ENCODE peak calls at places on chromosomes 16 and 17, in ten cellular contexts. One of them, this sample, is unnamed.

GRCh38 chr17:9928601-9929341 is 23.7 kb upstream of the RCVRN start:
- DNase-seq in cardiac fibroblast: peak
- DNase-seq in nucleus accumbens: no peak
- DNase-seq in activated T-cell treated with anti-CD3 and anti-CD28 coated beads for 24 hours: no peak
- DNase-seq in GM03348: peak
- DNase-seq in RPMI7951: no peak
- DNase-seq in lung: no peak
- DNase-seq in EL: peak
- DNase-seq in heart left ventricle: no peak
- DNase-seq in activated CD4-positive, alpha-beta T cell treated with anti-CD3 and anti-CD28 coated beads, Interleukin-2, amount 50 U/mL, for 1 hour: no peak
- DNase-seq in this sample: peak

GRCh38 chr16:87951550-87952538 is 610 bp downstream of the BANP start:
- DNase-seq in cardiac fibroblast: peak
- DNase-seq in RPMI7951: no peak
- DNase-seq in nucleus accumbens: no peak
- DNase-seq in activated T-cell treated with anti-CD3 and anti-CD28 coated beads for 24 hours: no peak
- DNase-seq in GM03348: no peak
- DNase-seq in heart left ventricle: no peak
- DNase-seq in lung: no peak
- DNase-seq in EL: no peak
- DNase-seq in activated CD4-positive, alpha-beta T cell treated with anti-CD3 and anti-CD28 coated beads, Interleukin-2, amount 50 U/mL, for 1 hour: peak
- DNase-seq in this sample: no peak

GRCh38 chr17:64264891-64265290 is 1.8 kb upstream of the TEX2 start:
- DNase-seq in activated T-cell treated with anti-CD3 and anti-CD28 coated beads for 24 hours: no peak
- DNase-seq in RPMI7951: no peak
- DNase-seq in heart left ventricle: no peak
- DNase-seq in activated CD4-positive, alpha-beta T cell treated with anti-CD3 and anti-CD28 coated beads, Interleukin-2, amount 50 U/mL, for 1 hour: no peak
- DNase-seq in nucleus accumbens: no peak
- DNase-seq in cardiac fibroblast: no peak
- DNase-seq in lung: no peak
- DNase-seq in EL: no peak
- DNase-seq in GM03348: no peak
- DNase-seq in this sample: no peak

GRCh38 chr16:80500116-80500859 is 40.5 kb upstream of the DYNLRB2 start:
- DNase-seq in RPMI7951: no peak
- DNase-seq in EL: no peak
- DNase-seq in activated CD4-positive, alpha-beta T cell treated with anti-CD3 and anti-CD28 coated beads, Interleukin-2, amount 50 U/mL, for 1 hour: no peak
- DNase-seq in heart left ventricle: no peak
- DNase-seq in activated T-cell treated with anti-CD3 and anti-CD28 coated beads for 24 hours: no peak
- DNase-seq in lung: no peak
- DNase-seq in cardiac fibroblast: no peak
- DNase-seq in GM03348: no peak
- DNase-seq in nucleus accumbens: no peak
- DNase-seq in this sample: no peak

GRCh38 chr17:48611213-48611612 is 396 bp upstream of the HOXB7 start:
- DNase-seq in activated CD4-positive, alpha-beta T cell treated with anti-CD3 and anti-CD28 coated beads, Interleukin-2, amount 50 U/mL, for 1 hour: no peak
- DNase-seq in RPMI7951: peak
- DNase-seq in nucleus accumbens: no peak
- DNase-seq in GM03348: peak
- DNase-seq in lung: no peak
- DNase-seq in activated T-cell treated with anti-CD3 and anti-CD28 coated beads for 24 hours: no peak
- DNase-seq in EL: no peak
- DNase-seq in heart left ventricle: no peak
- DNase-seq in cardiac fibroblast: no peak
- DNase-seq in this sample: no peak

GRCh38 chr17:43723697-43724359 is 34.8 kb downstream of the SOST start:
- DNase-seq in lung: no peak
- DNase-seq in heart left ventricle: no peak
- DNase-seq in activated CD4-positive, alpha-beta T cell treated with anti-CD3 and anti-CD28 coated beads, Interleukin-2, amount 50 U/mL, for 1 hour: no peak
- DNase-seq in activated T-cell treated with anti-CD3 and anti-CD28 coated beads for 24 hours: no peak
- DNase-seq in nucleus accumbens: no peak
- DNase-seq in cardiac fibroblast: peak
- DNase-seq in EL: peak
- DNase-seq in RPMI7951: peak
- DNase-seq in GM03348: peak
- DNase-seq in this sample: no peak

GRCh38 chr17:38563362-38564253 is 42.1 kb downstream of the SRCIN1 start:
- DNase-seq in nucleus accumbens: no peak
- DNase-seq in activated CD4-positive, alpha-beta T cell treated with anti-CD3 and anti-CD28 coated beads, Interleukin-2, amount 50 U/mL, for 1 hour: no peak
- DNase-seq in heart left ventricle: no peak
- DNase-seq in GM03348: no peak
- DNase-seq in cardiac fibroblast: no peak
- DNase-seq in activated T-cell treated with anti-CD3 and anti-CD28 coated beads for 24 hours: no peak
- DNase-seq in lung: no peak
- DNase-seq in EL: no peak
- DNase-seq in RPMI7951: no peak
- DNase-seq in this sample: peak

GRCh38 chr17:65290041-65290440 is 152.9 kb downstream of the RGS9 start:
- DNase-seq in activated T-cell treated with anti-CD3 and anti-CD28 coated beads for 24 hours: no peak
- DNase-seq in lung: no peak
- DNase-seq in heart left ventricle: no peak
- DNase-seq in nucleus accumbens: no peak
- DNase-seq in activated CD4-positive, alpha-beta T cell treated with anti-CD3 and anti-CD28 coated beads, Interleukin-2, amount 50 U/mL, for 1 hour: no peak
- DNase-seq in RPMI7951: no peak
- DNase-seq in EL: no peak
- DNase-seq in GM03348: no peak
- DNase-seq in cardiac fibroblast: no peak
- DNase-seq in this sample: no peak

GRCh38 chr16:23229714-23230113 is 47.2 kb downstream of the SCNN1G start:
- DNase-seq in activated T-cell treated with anti-CD3 and anti-CD28 coated beads for 24 hours: no peak
- DNase-seq in lung: no peak
- DNase-seq in GM03348: no peak
- DNase-seq in RPMI7951: no peak
- DNase-seq in nucleus accumbens: no peak
- DNase-seq in heart left ventricle: no peak
- DNase-seq in activated CD4-positive, alpha-beta T cell treated with anti-CD3 and anti-CD28 coated beads, Interleukin-2, amount 50 U/mL, for 1 hour: no peak
- DNase-seq in cardiac fibroblast: no peak
- DNase-seq in EL: no peak
- DNase-seq in this sample: no peak

GRCh38 chr16:80725566-80726162 is 78.7 kb downstream of the CDYL2 start:
- DNase-seq in cardiac fibroblast: no peak
- DNase-seq in activated CD4-positive, alpha-beta T cell treated with anti-CD3 and anti-CD28 coated beads, Interleukin-2, amount 50 U/mL, for 1 hour: no peak
- DNase-seq in lung: no peak
- DNase-seq in nucleus accumbens: no peak
- DNase-seq in heart left ventricle: no peak
- DNase-seq in activated T-cell treated with anti-CD3 and anti-CD28 coated beads for 24 hours: no peak
- DNase-seq in EL: no peak
- DNase-seq in GM03348: no peak
- DNase-seq in RPMI7951: no peak
- DNase-seq in this sample: no peak

GRCh38 chr16:86211265-86211664 is 299.1 kb upstream of the FOXF1 start:
- DNase-seq in activated T-cell treated with anti-CD3 and anti-CD28 coated beads for 24 hours: no peak
- DNase-seq in EL: no peak
- DNase-seq in nucleus accumbens: no peak
- DNase-seq in lung: no peak
- DNase-seq in heart left ventricle: no peak
- DNase-seq in cardiac fibroblast: no peak
- DNase-seq in activated CD4-positive, alpha-beta T cell treated with anti-CD3 and anti-CD28 coated beads, Interleukin-2, amount 50 U/mL, for 1 hour: no peak
- DNase-seq in RPMI7951: no peak
- DNase-seq in GM03348: no peak
- DNase-seq in this sample: no peak

GRCh38 chr16:64738321-64738960 is 383.4 kb downstream of the CDH11 start:
- DNase-seq in cardiac fibroblast: peak
- DNase-seq in EL: peak
- DNase-seq in GM03348: peak
- DNase-seq in activated T-cell treated with anti-CD3 and anti-CD28 coated beads for 24 hours: no peak
- DNase-seq in nucleus accumbens: no peak
- DNase-seq in heart left ventricle: no peak
- DNase-seq in activated CD4-positive, alpha-beta T cell treated with anti-CD3 and anti-CD28 coated beads, Interleukin-2, amount 50 U/mL, for 1 hour: no peak
- DNase-seq in lung: no peak
- DNase-seq in RPMI7951: peak
- DNase-seq in this sample: no peak

GRCh38 chr17:79088266-79088996 is 13.8 kb downstream of the ENGASE start:
- DNase-seq in RPMI7951: no peak
- DNase-seq in nucleus accumbens: no peak
- DNase-seq in activated CD4-positive, alpha-beta T cell treated with anti-CD3 and anti-CD28 coated beads, Interleukin-2, amount 50 U/mL, for 1 hour: no peak
- DNase-seq in cardiac fibroblast: no peak
- DNase-seq in GM03348: no peak
- DNase-seq in lung: no peak
- DNase-seq in activated T-cell treated with anti-CD3 and anti-CD28 coated beads for 24 hours: no peak
- DNase-seq in heart left ventricle: no peak
- DNase-seq in EL: no peak
- DNase-seq in this sample: no peak

GRCh38 chr17:42107124-42107523 is 5.4 kb downstream of the DHX58 start:
- DNase-seq in heart left ventricle: no peak
- DNase-seq in nucleus accumbens: no peak
- DNase-seq in activated CD4-positive, alpha-beta T cell treated with anti-CD3 and anti-CD28 coated beads, Interleukin-2, amount 50 U/mL, for 1 hour: no peak
- DNase-seq in RPMI7951: no peak
- DNase-seq in GM03348: no peak
- DNase-seq in lung: no peak
- DNase-seq in cardiac fibroblast: no peak
- DNase-seq in EL: no peak
- DNase-seq in activated T-cell treated with anti-CD3 and anti-CD28 coated beads for 24 hours: no peak
- DNase-seq in this sample: no peak

GRCh38 chr16:85119333-85120005 is 7.2 kb upstream of the CIBAR2 start:
- DNase-seq in cardiac fibroblast: no peak
- DNase-seq in lung: no peak
- DNase-seq in GM03348: no peak
- DNase-seq in activated T-cell treated with anti-CD3 and anti-CD28 coated beads for 24 hours: no peak
- DNase-seq in EL: no peak
- DNase-seq in heart left ventricle: no peak
- DNase-seq in RPMI7951: no peak
- DNase-seq in nucleus accumbens: no peak
- DNase-seq in activated CD4-positive, alpha-beta T cell treated with anti-CD3 and anti-CD28 coated beads, Interleukin-2, amount 50 U/mL, for 1 hour: no peak
- DNase-seq in this sample: no peak

GRCh38 chr17:2965621-2966275 is 97.7 kb downstream of the OR1D5 start:
- DNase-seq in lung: no peak
- DNase-seq in EL: peak
- DNase-seq in nucleus accumbens: no peak
- DNase-seq in activated CD4-positive, alpha-beta T cell treated with anti-CD3 and anti-CD28 coated beads, Interleukin-2, amount 50 U/mL, for 1 hour: no peak
- DNase-seq in heart left ventricle: no peak
- DNase-seq in cardiac fibroblast: peak
- DNase-seq in GM03348: peak
- DNase-seq in RPMI7951: peak
- DNase-seq in activated T-cell treated with anti-CD3 and anti-CD28 coated beads for 24 hours: no peak
- DNase-seq in this sample: peak

GRCh38 chr17:41812176-41813038 is at the start of gene FKBP10:
- DNase-seq in cardiac fibroblast: peak
- DNase-seq in heart left ventricle: peak
- DNase-seq in nucleus accumbens: peak
- DNase-seq in activated CD4-positive, alpha-beta T cell treated with anti-CD3 and anti-CD28 coated beads, Interleukin-2, amount 50 U/mL, for 1 hour: peak
- DNase-seq in EL: peak
- DNase-seq in lung: no peak
- DNase-seq in RPMI7951: peak
- DNase-seq in activated T-cell treated with anti-CD3 and anti-CD28 coated beads for 24 hours: no peak
- DNase-seq in GM03348: peak
- DNase-seq in this sample: peak

GRCh38 chr16:5490499-5490898 is 392.9 kb upstream of the EEF2KMT start:
- DNase-seq in lung: no peak
- DNase-seq in heart left ventricle: no peak
- DNase-seq in EL: no peak
- DNase-seq in RPMI7951: no peak
- DNase-seq in nucleus accumbens: peak
- DNase-seq in activated T-cell treated with anti-CD3 and anti-CD28 coated beads for 24 hours: no peak
- DNase-seq in activated CD4-positive, alpha-beta T cell treated with anti-CD3 and anti-CD28 coated beads, Interleukin-2, amount 50 U/mL, for 1 hour: no peak
- DNase-seq in cardiac fibroblast: no peak
- DNase-seq in GM03348: no peak
- DNase-seq in this sample: peak

GRCh38 chr17:43768382-43768781 is 9.8 kb upstream of the SOST start:
- DNase-seq in heart left ventricle: peak
- DNase-seq in activated T-cell treated with anti-CD3 and anti-CD28 coated beads for 24 hours: no peak
- DNase-seq in activated CD4-positive, alpha-beta T cell treated with anti-CD3 and anti-CD28 coated beads, Interleukin-2, amount 50 U/mL, for 1 hour: no peak
- DNase-seq in nucleus accumbens: no peak
- DNase-seq in EL: no peak
- DNase-seq in lung: peak
- DNase-seq in cardiac fibroblast: no peak
- DNase-seq in GM03348: no peak
- DNase-seq in RPMI7951: no peak
- DNase-seq in this sample: no peak

GRCh38 chr16:27677300-27677699 is 127.4 kb downstream of the KATNIP start:
- DNase-seq in heart left ventricle: no peak
- DNase-seq in lung: no peak
- DNase-seq in EL: no peak
- DNase-seq in RPMI7951: no peak
- DNase-seq in activated T-cell treated with anti-CD3 and anti-CD28 coated beads for 24 hours: no peak
- DNase-seq in nucleus accumbens: no peak
- DNase-seq in activated CD4-positive, alpha-beta T cell treated with anti-CD3 and anti-CD28 coated beads, Interleukin-2, amount 50 U/mL, for 1 hour: no peak
- DNase-seq in cardiac fibroblast: no peak
- DNase-seq in GM03348: no peak
- DNase-seq in this sample: no peak

GRCh38 chr17:3845361-3845753 is 689 bp downstream of the NCBP3 start:
- DNase-seq in cardiac fibroblast: peak
- DNase-seq in activated CD4-positive, alpha-beta T cell treated with anti-CD3 and anti-CD28 coated beads, Interleukin-2, amount 50 U/mL, for 1 hour: peak
- DNase-seq in RPMI7951: peak
- DNase-seq in nucleus accumbens: no peak
- DNase-seq in lung: no peak
- DNase-seq in activated T-cell treated with anti-CD3 and anti-CD28 coated beads for 24 hours: peak
- DNase-seq in GM03348: peak
- DNase-seq in heart left ventricle: no peak
- DNase-seq in EL: peak
- DNase-seq in this sample: no peak

GRCh38 chr16:30921748-30922419 is 1.5 kb upstream of the FBXL19 start:
- DNase-seq in GM03348: peak
- DNase-seq in nucleus accumbens: peak
- DNase-seq in RPMI7951: peak
- DNase-seq in activated CD4-positive, alpha-beta T cell treated with anti-CD3 and anti-CD28 coated beads, Interleukin-2, amount 50 U/mL, for 1 hour: peak
- DNase-seq in lung: peak
- DNase-seq in cardiac fibroblast: peak
- DNase-seq in heart left ventricle: peak
- DNase-seq in activated T-cell treated with anti-CD3 and anti-CD28 coated beads for 24 hours: peak
- DNase-seq in EL: peak
- DNase-seq in this sample: peak

GRCh38 chr17:59751955-59752413 is 44.5 kb downstream of the VMP1 start:
- DNase-seq in EL: no peak
- DNase-seq in activated T-cell treated with anti-CD3 and anti-CD28 coated beads for 24 hours: no peak
- DNase-seq in RPMI7951: no peak
- DNase-seq in activated CD4-positive, alpha-beta T cell treated with anti-CD3 and anti-CD28 coated beads, Interleukin-2, amount 50 U/mL, for 1 hour: no peak
- DNase-seq in heart left ventricle: no peak
- DNase-seq in lung: no peak
- DNase-seq in nucleus accumbens: no peak
- DNase-seq in cardiac fibroblast: no peak
- DNase-seq in GM03348: no peak
- DNase-seq in this sample: no peak

GRCh38 chr17:229130-229944 is 47.9 kb upstream of the DOC2B start:
- DNase-seq in nucleus accumbens: no peak
- DNase-seq in GM03348: no peak
- DNase-seq in EL: peak
- DNase-seq in activated T-cell treated with anti-CD3 and anti-CD28 coated beads for 24 hours: no peak
- DNase-seq in heart left ventricle: no peak
- DNase-seq in cardiac fibroblast: no peak
- DNase-seq in activated CD4-positive, alpha-beta T cell treated with anti-CD3 and anti-CD28 coated beads, Interleukin-2, amount 50 U/mL, for 1 hour: no peak
- DNase-seq in lung: no peak
- DNase-seq in RPMI7951: no peak
- DNase-seq in this sample: no peak

GRCh38 chr17:67376509-67376891 is 581 bp upstream of the PITPNC1 start:
- DNase-seq in RPMI7951: peak
- DNase-seq in cardiac fibroblast: peak
- DNase-seq in lung: no peak
- DNase-seq in heart left ventricle: no peak
- DNase-seq in EL: peak
- DNase-seq in activated CD4-positive, alpha-beta T cell treated with anti-CD3 and anti-CD28 coated beads, Interleukin-2, amount 50 U/mL, for 1 hour: no peak
- DNase-seq in activated T-cell treated with anti-CD3 and anti-CD28 coated beads for 24 hours: no peak
- DNase-seq in nucleus accumbens: no peak
- DNase-seq in GM03348: peak
- DNase-seq in this sample: no peak

GRCh38 chr16:3190949-3191353 is 2.9 kb downstream of the OR1F1 start:
- DNase-seq in RPMI7951: no peak
- DNase-seq in heart left ventricle: no peak
- DNase-seq in GM03348: no peak
- DNase-seq in nucleus accumbens: no peak
- DNase-seq in EL: no peak
- DNase-seq in cardiac fibroblast: no peak
- DNase-seq in activated CD4-positive, alpha-beta T cell treated with anti-CD3 and anti-CD28 coated beads, Interleukin-2, amount 50 U/mL, for 1 hour: no peak
- DNase-seq in activated T-cell treated with anti-CD3 and anti-CD28 coated beads for 24 hours: no peak
- DNase-seq in lung: no peak
- DNase-seq in this sample: no peak

This sample was measured in H9.